ENCODE peak calls at places on chromosomes 5 and 9, in ten cellular contexts. N, C, T, M, S, R, I, Z, Y and W are unnamed samples.
A peak's percentile ranks its signal among the peaks of the same experiment; 100 is the strongest.

GRCh38 chr5:63877961-63878360 is 84.3 kb downstream of the HTR1A start:
- DNase-seq in N (no peak), C (no peak), T (no peak), M (no peak), S (no peak), R (no peak), I (no peak), Z (no peak), Y (no peak), W (no peak)

GRCh38 chr5:61089351-61089750 is 72.9 kb downstream of the SMIM15 start:
- DNase-seq in N (no peak), C (no peak), T (no peak), M (no peak), S (no peak), R (no peak), I (no peak), Z (no peak), Y (no peak), W (no peak)

GRCh38 chr5:72346396-72346795 is 26.2 kb downstream of the PTCD2 start:
- DNase-seq in N (no peak), C (no peak), T (no peak), M (no peak), S (no peak), R (no peak), I (no peak), Z (no peak), Y (no peak), W (no peak)

GRCh38 chr9:20351715-20352114 is 270.6 kb downstream of the MLLT3 start:
- DNase-seq in N (no peak), C (no peak), T (no peak), M (no peak), S (no peak), R (no peak), I (no peak), Z (no peak), Y (no peak), W (no peak)

GRCh38 chr5:39283231-39283818 is 64.0 kb upstream of the FYB1 start:
- DNase-seq in N (no peak), C (peak; percentile 26), T (no peak), M (no peak), S (peak; percentile 70), R (peak; percentile 12), I (peak; percentile 10), Z (peak; percentile 81), Y (no peak), W (peak; percentile 68)

GRCh38 chr5:148904440-148904839 is 78.0 kb downstream of the ADRB2 start:
- DNase-seq in N (no peak), C (peak; percentile 24), T (no peak), M (peak; percentile 91), S (no peak), R (no peak), I (peak; percentile 68), Z (no peak), Y (no peak), W (no peak)

GRCh38 chr5:143177263-143177994 is 226.1 kb downstream of the NR3C1 start:
- DNase-seq in N (no peak), C (no peak), T (no peak), M (no peak), S (no peak), R (no peak), I (peak; percentile 84), Z (no peak), Y (no peak), W (no peak)

GRCh38 chr5:60494144-60494543 is 205.8 kb downstream of the DEPDC1B start:
- DNase-seq in N (no peak), C (no peak), T (no peak), M (no peak), S (no peak), R (no peak), I (no peak), Z (no peak), Y (no peak), W (no peak)

GRCh38 chr9:134324359-134325095 is 1.7 kb upstream of the RXRA start:
- DNase-seq in N (no peak), C (peak; percentile 19), T (no peak), M (peak; percentile 72), S (no peak), R (no peak), I (no peak), Z (peak; percentile 68), Y (no peak), W (peak; percentile 64)

GRCh38 chr9:134321957-134322741 is 4.1 kb upstream of the RXRA start:
- DNase-seq in N (no peak), C (peak; percentile 65), T (peak; percentile 84), M (peak; percentile 65), S (peak; percentile 80), R (no peak), I (no peak), Z (no peak), Y (no peak), W (no peak)

GRCh38 chr9:134322781-134323241 is 3.4 kb upstream of the RXRA start:
- DNase-seq in N (no peak), C (peak; percentile 8), T (no peak), M (peak; percentile 59), S (no peak), R (no peak), I (no peak), Z (no peak), Y (no peak), W (no peak)

GRCh38 chr9:134325096-134325812 is 1.0 kb upstream of the RXRA start:
- DNase-seq in N (no peak), C (peak; percentile 65), T (no peak), M (peak; percentile 81), S (no peak), R (no peak), I (no peak), Z (peak; percentile 60), Y (no peak), W (peak; percentile 69)

DNA sequence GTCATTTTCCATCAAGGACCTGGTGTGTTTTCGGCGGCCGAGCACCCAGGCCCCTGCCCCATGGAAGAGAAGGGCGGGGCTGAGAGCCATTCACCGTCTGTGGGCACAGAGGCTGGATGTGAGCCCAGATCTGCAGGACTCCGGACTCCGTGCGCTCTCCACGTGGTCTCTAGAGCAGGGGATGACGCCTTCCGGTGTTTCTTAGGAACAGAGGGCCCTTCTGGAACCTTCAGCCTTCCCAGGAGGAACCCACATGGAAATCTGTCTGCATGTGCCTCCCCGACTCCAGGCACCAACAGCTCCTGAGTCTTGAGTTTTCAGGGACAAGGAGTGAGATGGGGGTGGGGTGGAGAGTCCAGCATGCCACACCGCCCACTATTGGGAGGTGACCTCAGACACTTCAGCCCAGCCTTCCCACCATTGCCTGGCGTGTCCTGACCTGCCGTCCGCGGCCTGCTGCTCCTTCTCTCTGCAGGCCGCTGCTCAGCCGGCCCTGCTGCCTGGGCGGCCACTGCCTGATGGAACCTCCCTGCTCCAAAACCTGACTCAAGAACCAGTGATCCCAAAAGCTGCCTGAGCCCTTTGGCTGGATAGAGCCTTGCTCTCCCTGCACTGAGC is 2.4 kb upstream of the RXRA start:
- DNase-seq in N (peak; percentile 66), C (peak; percentile 83), T (no peak), M (peak; percentile 90), S (peak; percentile 91), R (peak; percentile 51), I (no peak), Z (no peak), Y (no peak), W (peak; percentile 53)
- TF ChIP-seq POLR2A in N (no peak), C (no peak), T (no peak), M (no peak), S (no peak), R (no peak), I (no peak), Z (no peak), Y (no peak), W (no peak)

GRCh38 chr9:121529237-121529987 is 29.8 kb upstream of the GGTA1 start:
- DNase-seq in N (peak; percentile 87), C (peak; percentile 74), T (peak; percentile 97), M (peak; percentile 97), S (peak; percentile 79), R (no peak), I (peak; percentile 56), Z (no peak), Y (no peak), W (no peak)
- TF ChIP-seq POLR2A in N (no peak), C (no peak), T (no peak), M (no peak), S (no peak), R (no peak), I (no peak), Z (no peak), Y (no peak), W (no peak)

GRCh38 chr9:92728831-92729734 is 35.5 kb downstream of the BICD2 start:
- DNase-seq in N (no peak), C (peak; percentile 52), T (peak; percentile 64), M (no peak), S (peak; percentile 84), R (no peak), I (no peak), Z (peak; percentile 21), Y (peak; percentile 76), W (no peak)
- TF ChIP-seq POLR2A in N (no peak), C (no peak), T (no peak), M (no peak), S (no peak), R (no peak), I (no peak), Z (no peak), Y (no peak), W (no peak)

DNA sequence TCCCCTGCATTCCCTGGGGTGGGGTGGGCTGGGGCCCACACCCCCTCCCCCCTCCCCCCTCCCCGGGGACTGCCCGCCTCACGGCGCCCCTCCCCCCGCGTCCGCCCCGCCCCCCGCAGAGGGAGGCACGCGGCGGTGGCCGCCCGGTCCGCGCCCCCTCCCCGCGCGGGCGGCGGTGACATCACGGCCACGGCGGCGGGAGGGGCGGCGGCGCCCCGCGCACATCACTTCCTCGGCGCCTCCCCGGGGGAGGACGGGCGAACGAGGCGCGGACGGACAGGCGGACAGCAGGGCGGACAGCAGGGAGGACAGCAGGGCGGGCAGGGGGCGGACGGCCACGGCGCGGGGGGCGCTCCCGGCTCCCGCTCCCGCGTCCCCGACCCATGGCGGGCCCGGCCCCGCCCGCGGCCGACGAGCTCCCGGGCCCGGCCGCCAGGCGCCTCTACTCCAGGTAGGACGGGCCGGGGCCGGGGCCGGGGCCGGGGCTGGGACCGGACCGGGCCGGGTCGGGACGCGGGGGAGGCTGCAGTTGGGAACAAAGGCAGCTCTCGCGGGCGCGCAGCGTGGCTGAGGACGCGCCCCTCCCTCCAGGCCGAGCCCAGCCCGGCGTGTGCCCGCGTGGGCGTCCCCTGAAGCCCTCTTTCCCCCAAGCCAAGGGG is at the start of gene GPSM1:
- DNase-seq in N (peak; percentile 49), C (peak; percentile 30), T (no peak), M (peak; percentile 81), S (no peak), R (no peak), I (no peak), Z (peak; percentile 36), Y (no peak), W (peak; percentile 37)
- TF ChIP-seq POLR2A in N (peak; percentile 60), C (no peak), T (no peak), M (no peak), S (no peak), R (no peak), I (peak; percentile 23), Z (no peak), Y (no peak), W (no peak)